ENCODE peak calls at places on chromosomes 3 and 15, in five cellular contexts. C is hepatocyte, K is H9, Y is GM23338, X is K562. S is an unnamed sample.
A peak's percentile ranks its signal among the peaks of the same experiment; 100 is the strongest.

GRCh38 chr3:106814231-106814630 is 563.0 kb upstream of the CCDC54 start:
- DNase-seq in K (no peak), X (no peak), C (no peak), Y (no peak), S (no peak)

GRCh38 chr3:13028010-13028821 is 45.0 kb downstream of the IQSEC1 start:
- DNase-seq in C (no peak), Y (no peak), K (no peak), X (no peak), S (peak; percentile 17)

GRCh38 chr3:10505050-10505790 is at the start of gene ATP2B2:
- DNase-seq in K (peak; percentile 61), Y (peak; percentile 77), C (peak; percentile 32), X (no peak), S (peak; percentile 94)

GRCh38 chr3:120471643-120472042 is 20.9 kb upstream of the FSTL1 start:
- DNase-seq in C (no peak), Y (no peak), K (no peak), X (no peak), S (no peak)

GRCh38 chr3:63654246-63654645 is 1.8 kb downstream of the SNTN start:
- DNase-seq in Y (no peak), X (no peak), C (no peak), K (no peak), S (no peak)

GRCh38 chr3:152399374-152399773 is 130.6 kb downstream of the MBNL1 start:
- DNase-seq in C (no peak), X (no peak), K (no peak), Y (no peak), S (no peak)

GRCh38 chr15:62428851-62429250 is 263.8 kb upstream of the C2CD4B start:
- DNase-seq in C (no peak), Y (no peak), X (no peak), K (no peak), S (no peak)

GRCh38 chr3:158991146-158991705 is 189.4 kb downstream of the MFSD1 start:
- DNase-seq in C (peak; percentile 30), X (no peak), K (peak; percentile 90), Y (peak; percentile 90), S (no peak)

GRCh38 chr3:17076940-17077605 is 192.3 kb downstream of the PLCL2 start:
- DNase-seq in K (no peak), Y (no peak), C (no peak), X (no peak), S (no peak)

GRCh38 chr3:81760215-81760614 is 1.2 kb downstream of the GBE1 start:
- DNase-seq in K (no peak), C (no peak), X (no peak), Y (no peak), S (no peak)

GRCh38 chr3:128794788-128795649 is 69.0 kb downstream of the RAB7A start:
- DNase-seq in Y (peak; percentile 93), C (peak; percentile 69), K (peak; percentile 73), X (peak; percentile 61), S (peak; percentile 85)

GRCh38 chr3:74269689-74270088 is 344.8 kb downstream of the CNTN3 start:
- DNase-seq in Y (no peak), C (no peak), K (no peak), X (no peak), S (no peak)

GRCh38 chr3:11662392-11662990 is 18.8 kb upstream of the VGLL4 start:
- DNase-seq in K (no peak), Y (peak; percentile 62), X (no peak), C (no peak), S (peak; percentile 70)

GRCh38 chr3:111012388-111013248 is 59.0 kb upstream of the NECTIN3 start:
- DNase-seq in X (no peak), Y (peak; percentile 64), K (peak; percentile 54), C (peak; percentile 16), S (peak; percentile 72)

GRCh38 chr3:76871655-76872054 is 168.2 kb upstream of the ROBO2 start:
- DNase-seq in Y (no peak), K (no peak), C (no peak), X (no peak), S (no peak)

GRCh38 chr15:84685304-84685703 is 27.3 kb upstream of the NMB start:
- DNase-seq in C (peak; percentile 22), X (no peak), Y (no peak), K (no peak), S (peak; percentile 52)

GRCh38 chr3:120173056-120173675 is 78.9 kb upstream of the GSK3B start:
- DNase-seq in C (no peak), X (no peak), K (no peak), Y (no peak), S (no peak)

GRCh38 chr3:18424213-18424861 is 802 bp downstream of the SATB1 start:
- DNase-seq in Y (peak; percentile 60), K (peak; percentile 56), C (peak; percentile 12), X (no peak), S (no peak)

GRCh38 chr15:56428821-56429458 is 36.0 kb downstream of the MNS1 start:
- DNase-seq in Y (peak; percentile 52), X (peak; percentile 8), K (no peak), C (peak; percentile 16), S (peak; percentile 71)

GRCh38 chr3:139561428-139561827 is 21.9 kb upstream of the RBP1 start:
- DNase-seq in C (no peak), X (no peak), Y (no peak), K (no peak), S (no peak)

GRCh38 chr3:81922404-81922803 is 161.0 kb upstream of the GBE1 start:
- DNase-seq in Y (no peak), C (no peak), X (no peak), K (no peak), S (no peak)

GRCh38 chr3:124364230-124365022 is 365.8 kb upstream of the UMPS start:
- DNase-seq in C (no peak), K (no peak), X (no peak), Y (no peak), S (no peak)

GRCh38 chr15:73959012-73959581 is 32.8 kb downstream of the LOXL1 start:
- DNase-seq in Y (no peak), K (no peak), X (no peak), C (no peak), S (peak; percentile 70)

GRCh38 chr3:46076606-46077005 is 49.3 kb upstream of the XCR1 start:
- DNase-seq in X (no peak), C (no peak), K (no peak), Y (no peak), S (peak; percentile 68)

GRCh38 chr15:80898040-80898439 is 91.6 kb downstream of the MESD start:
- DNase-seq in K (no peak), Y (no peak), C (no peak), X (no peak), S (no peak)

GRCh38 chr3:189270248-189270832 is 98.6 kb downstream of the TPRG1 start:
- DNase-seq in K (peak; percentile 78), C (peak; percentile 81), Y (peak; percentile 73), X (no peak), S (peak; percentile 61)

GRCh38 chr3:185488465-185488864 is 10.4 kb downstream of the TMEM41A start:
- DNase-seq in C (no peak), K (no peak), X (no peak), Y (no peak), S (no peak)

GRCh38 chr3:129238945-129239705 is 10.3 kb upstream of the COPG1 start:
- DNase-seq in Y (no peak), C (no peak), X (no peak), K (no peak), S (no peak)

DNA sequence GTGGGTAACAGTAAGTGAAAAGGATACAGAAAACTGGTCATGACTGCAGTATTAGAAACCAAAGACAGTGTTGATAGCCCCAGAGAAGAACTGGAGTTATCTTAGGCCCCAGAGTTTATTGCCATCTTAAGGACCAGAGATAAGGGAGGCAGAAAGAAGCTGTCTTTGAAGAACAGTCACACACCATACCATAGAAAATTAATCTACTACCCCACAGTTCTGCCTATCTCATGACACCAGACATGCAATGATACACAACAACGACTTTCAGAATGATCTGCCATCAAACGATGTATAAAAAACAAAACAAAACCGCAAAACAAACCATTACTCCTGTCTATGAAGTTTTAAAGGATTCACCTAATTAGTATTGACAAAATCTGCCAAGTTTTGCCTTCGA is 9.6 kb downstream of the CPOX start:
- DNase-seq in K (no peak), Y (no peak), C (no peak), X (peak; percentile 82), S (no peak)
- TF ChIP-seq CTCF in K (no peak), Y (no peak), C (no peak), X (no peak), S (no peak)

GRCh38 chr3:15330031-15330596 is 2.3 kb downstream of the SH3BP5 start:
- DNase-seq in X (no peak), K (no peak), Y (no peak), C (peak; percentile 40), S (peak; percentile 79)

GRCh38 chr3:15331072-15331605 is 1.2 kb downstream of the SH3BP5 start:
- DNase-seq in K (no peak), X (no peak), Y (no peak), C (no peak), S (no peak)

GRCh38 chr3:15332405-15333098 is at the start of gene SH3BP5:
- DNase-seq in Y (peak; percentile 91), C (peak; percentile 92), K (peak; percentile 81), X (peak; percentile 93), S (peak; percentile 96)

GRCh38 chr3:15333099-15333956 is 942 bp upstream of the SH3BP5 start:
- DNase-seq in K (no peak), X (peak; percentile 40), C (no peak), Y (no peak), S (no peak)

DNA sequence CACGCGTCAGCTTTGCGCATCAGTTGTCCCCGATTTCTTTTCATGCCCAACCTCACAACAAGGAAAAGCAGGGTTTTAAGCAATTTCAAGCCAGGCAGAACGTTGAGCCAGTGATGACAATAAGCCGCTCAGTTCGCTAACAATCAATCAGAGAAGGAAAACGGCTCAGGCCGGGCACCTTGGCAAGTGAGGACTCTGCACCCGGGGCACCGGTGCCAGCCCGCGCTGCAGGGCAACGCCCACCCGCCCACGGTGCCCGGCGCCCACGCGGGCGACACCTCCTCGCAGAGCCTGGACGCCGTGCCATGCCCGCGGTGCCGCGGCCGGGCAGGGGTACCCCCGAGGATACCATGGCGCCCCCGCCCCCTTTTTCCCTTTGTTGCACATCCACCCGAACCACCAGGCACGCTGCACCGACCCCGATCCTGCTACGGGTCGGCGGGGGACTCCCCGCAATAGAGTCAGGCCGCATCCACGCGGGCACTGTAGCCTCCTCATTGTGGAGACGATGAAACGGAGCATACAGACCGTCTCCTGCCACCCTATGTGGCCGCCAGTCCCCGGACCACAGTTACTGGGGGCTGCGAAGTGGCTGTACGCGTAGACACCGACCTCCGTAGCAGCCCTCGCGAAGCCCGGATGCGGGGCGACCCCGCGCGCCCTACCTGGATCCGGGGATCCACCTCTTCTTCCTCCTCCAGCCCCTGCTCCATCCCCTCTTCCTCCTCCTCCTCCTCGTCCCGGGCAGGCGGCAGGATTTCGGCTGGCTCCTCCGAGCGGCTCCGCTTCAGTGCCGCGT is 581 bp downstream of the SH3BP5 start:
- DNase-seq in Y (peak; percentile 67), X (no peak), K (peak; percentile 35), C (no peak), S (peak; percentile 87)
- H3K79me2 ChIP-seq in Y (peaks cover 5% of the 10 kb centered on the region), X (peaks cover 20% of the 10 kb centered on the region), K (no peaks in the 10 kb centered on the region), C (peaks cover 34% of the 10 kb centered on the region), S (peaks cover 51% of the 10 kb centered on the region)

DNA sequence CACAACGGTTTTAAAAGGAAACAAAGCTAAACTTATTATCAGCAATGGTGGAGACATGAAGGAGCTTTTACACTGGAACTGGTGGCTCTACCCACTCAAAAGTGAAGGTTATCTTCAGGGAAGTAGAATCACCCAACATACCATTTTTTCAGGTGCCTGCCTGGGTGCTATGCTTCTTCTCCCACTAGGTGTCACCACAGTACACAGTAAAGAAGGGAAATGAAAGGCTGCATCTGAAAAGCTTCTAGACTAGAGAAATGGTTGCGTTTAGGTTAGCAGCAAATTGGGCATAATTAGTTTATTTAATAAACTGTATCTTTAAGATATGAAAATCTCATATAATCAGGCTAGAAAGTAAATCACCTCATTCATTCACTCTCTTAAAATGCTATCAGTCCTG is 47.0 kb upstream of the SELENOK start:
- DNase-seq in X (peak; percentile 24), K (peak; percentile 44), Y (peak; percentile 84), C (peak; percentile 78), S (peak; percentile 14)
- TF ChIP-seq CTCF in X (peak; percentile 63), K (peak; percentile 90), Y (peak; percentile 94), C (peak; percentile 87), S (peak; percentile 76)

GRCh38 chr15:68584704-68585573 is 6.1 kb downstream of the CORO2B start:
- DNase-seq in K (no peak), X (no peak), Y (no peak), C (no peak), S (peak; percentile 38)
- H3K79me2 ChIP-seq in K (no peaks in the 10 kb centered on the region), X (no peaks in the 10 kb centered on the region), Y (no peaks in the 10 kb centered on the region), C (no peaks in the 10 kb centered on the region), S (peaks cover 52% of the 10 kb centered on the region)